ENCODE peak calls at places on chromosomes 4 and X, in eight cellular contexts. I is stimulated activated CD4-positive, alpha-beta T cell treated with anti-CD3 and anti-CD28 coated beads, Interleukin-1b, Interleukin-23, amount 100 ng/mL, for 24 hours; V is T-helper 17 cell; D is COR-L47; X is kidney glomerular epithelial cell; Q is activated CD4-positive, alpha-beta T cell treated with anti-CD3 and anti-CD28 coated beads, Interleukin-2, amount 50 U/mL, for 4 hours; L is left cardiac atrium; E is T-helper 2 cell. G is an unnamed sample.

GRCh38 chr4:20338841-20339240 is 87.1 kb downstream of the SLIT2 start:
- DNase-seq in D (no peak), L (no peak), I (no peak), V (no peak), Q (no peak), X (no peak), E (no peak), G (no peak)

GRCh38 chrX:28552322-28552721 is 34.9 kb upstream of the IL1RAPL1 start:
- DNase-seq in V (no peak), X (no peak), D (no peak), Q (no peak), I (no peak), E (no peak), L (no peak), G (no peak)

GRCh38 chr4:122633211-122633610 is 12.3 kb upstream of the IL21 start:
- DNase-seq in D (no peak), Q (no peak), V (no peak), I (no peak), X (no peak), E (no peak), L (no peak), G (no peak)

GRCh38 chr4:187687701-187688100 is 307.9 kb upstream of the ZFP42 start:
- DNase-seq in V (no peak), Q (no peak), I (no peak), L (no peak), E (no peak), X (no peak), D (no peak), G (no peak)

GRCh38 chr4:15232725-15233597 is 194.9 kb upstream of the C1QTNF7 start:
- DNase-seq in L (no peak), I (no peak), Q (no peak), X (peak), E (no peak), D (no peak), V (no peak), G (no peak)

GRCh38 chr4:145957307-145957706 is 18.7 kb upstream of the ZNF827 start:
- DNase-seq in X (no peak), L (no peak), Q (no peak), I (no peak), V (no peak), D (no peak), E (no peak), G (no peak)

GRCh38 chr4:94127707-94128328 is 79.8 kb upstream of the SMARCAD1 start:
- DNase-seq in E (no peak), Q (no peak), I (no peak), D (peak), X (peak), L (no peak), V (no peak), G (no peak)

GRCh38 chr4:56250801-56251200 is 136.5 kb downstream of the AASDH start:
- DNase-seq in E (no peak), X (no peak), V (no peak), Q (no peak), D (no peak), I (no peak), L (no peak), G (no peak)

GRCh38 chr4:87856816-87857215 is 24.0 kb downstream of the MEPE start:
- DNase-seq in Q (no peak), V (no peak), D (no peak), I (no peak), L (no peak), E (no peak), X (peak), G (no peak)

GRCh38 chr4:14115106-14115505 is 487.6 kb upstream of the BOD1L1 start:
- DNase-seq in I (no peak), L (no peak), E (no peak), D (no peak), X (no peak), V (no peak), Q (no peak), G (no peak)

GRCh38 chr4:98619197-98619596 is 39.2 kb downstream of the TSPAN5 start:
- DNase-seq in I (no peak), X (no peak), Q (no peak), L (no peak), D (no peak), V (no peak), E (no peak), G (no peak)

GRCh38 chr4:85860066-85860465 is 385.1 kb downstream of the ARHGAP24 start:
- DNase-seq in L (no peak), V (no peak), I (no peak), Q (no peak), D (no peak), X (peak), E (no peak), G (no peak)

GRCh38 chr4:136803430-136803829 is 728.9 kb downstream of the PCDH18 start:
- DNase-seq in V (no peak), L (no peak), E (no peak), Q (no peak), X (no peak), D (peak), I (no peak), G (no peak)

GRCh38 chr4:165994706-165995105 is 121.7 kb downstream of the TLL1 start:
- DNase-seq in Q (no peak), E (no peak), D (no peak), X (no peak), V (no peak), I (no peak), L (no peak), G (no peak)

GRCh38 chrX:125090046-125090445 is 229.6 kb upstream of the TEX13C start:
- DNase-seq in L (no peak), D (peak), X (no peak), Q (no peak), V (no peak), I (no peak), E (no peak), G (no peak)

GRCh38 chr4:96183630-96184029 is 343.7 kb downstream of the PDHA2 start:
- DNase-seq in L (no peak), X (peak), D (peak), E (no peak), I (no peak), V (no peak), Q (no peak), G (no peak)

GRCh38 chrX:146278381-146278780 is 460.8 kb downstream of the SLITRK2 start:
- DNase-seq in E (no peak), V (no peak), Q (no peak), L (no peak), I (no peak), D (no peak), X (no peak), G (no peak)

GRCh38 chr4:114549638-114550037 is 49.0 kb upstream of the UGT8 start:
- DNase-seq in I (no peak), E (no peak), D (no peak), X (no peak), L (no peak), Q (no peak), V (no peak), G (no peak)

GRCh38 chrX:52933976-52934703 is 24.2 kb downstream of the FAM156A start:
- DNase-seq in L (no peak), I (no peak), X (peak), E (no peak), D (no peak), V (no peak), Q (no peak), G (no peak)

GRCh38 chrX:20513185-20513584 is 246.5 kb upstream of the RPS6KA3 start:
- DNase-seq in D (no peak), I (no peak), V (no peak), L (no peak), X (no peak), Q (no peak), E (no peak), G (no peak)

GRCh38 chr4:153594208-153594607 is 89.9 kb upstream of the TLR2 start:
- DNase-seq in Q (no peak), D (no peak), X (no peak), V (no peak), I (no peak), E (no peak), L (no peak), G (no peak)

GRCh38 chr4:80071643-80072606 is 1.1 kb downstream of the ANTXR2 start:
- DNase-seq in V (peak), D (peak), Q (peak), X (no peak), E (peak), I (no peak), L (peak), G (peak)

GRCh38 chrX:10360121-10360520 is 203.3 kb downstream of the CLCN4 start:
- DNase-seq in Q (no peak), X (no peak), E (no peak), L (peak), I (no peak), V (no peak), D (peak), G (no peak)

GRCh38 chr4:14908635-14909034 is 93.6 kb upstream of the CPEB2 start:
- DNase-seq in X (peak), D (no peak), Q (no peak), I (no peak), L (no peak), V (no peak), E (no peak), G (no peak)

GRCh38 chr4:120718979-120719566 is 203.5 kb downstream of the PRDM5 start:
- DNase-seq in X (peak), Q (no peak), E (no peak), L (peak), V (no peak), D (peak), I (no peak), G (no peak)

GRCh38 chr4:162706677-162707076 is 460.0 kb downstream of the NAF1 start:
- DNase-seq in L (no peak), I (no peak), E (no peak), V (no peak), D (no peak), Q (no peak), X (no peak), G (no peak)

GRCh38 chr4:11297201-11297600 is 131.5 kb downstream of the HS3ST1 start:
- DNase-seq in X (no peak), V (no peak), Q (no peak), I (no peak), E (no peak), L (no peak), D (no peak), G (no peak)

G was measured in memory B cell.